ENCODE peak calls at places on chromosomes 2 and 18, in four cellular contexts. One of them, this sample, is unnamed.

GRCh38 chr2:46438102-46438501 is 41.3 kb upstream of the TMEM247 start:
- DNase-seq in neural crest cell: no peak
- DNase-seq in fibroblast of mammary gland: no peak
- DNase-seq in tibial artery: no peak
- DNase-seq in this sample: no peak

GRCh38 chr18:9827856-9828793 is 57.6 kb upstream of the TXNDC2 start:
- DNase-seq in neural crest cell: no peak
- DNase-seq in fibroblast of mammary gland: peak; percentile 100
- DNase-seq in tibial artery: peak; percentile 72
- DNase-seq in this sample: no peak

GRCh38 chr2:1613731-1614354 is 130.5 kb downstream of the PXDN start:
- DNase-seq in neural crest cell: no peak
- DNase-seq in fibroblast of mammary gland: peak; percentile 90
- DNase-seq in tibial artery: no peak
- DNase-seq in this sample: no peak

GRCh38 chr2:191641609-191642008 is 36.3 kb upstream of the NABP1 start:
- DNase-seq in neural crest cell: no peak
- DNase-seq in fibroblast of mammary gland: no peak
- DNase-seq in tibial artery: no peak
- DNase-seq in this sample: no peak

GRCh38 chr18:13618760-13619438 is 107.5 kb downstream of the FAM210A start:
- DNase-seq in neural crest cell: no peak
- DNase-seq in fibroblast of mammary gland: no peak
- DNase-seq in tibial artery: no peak
- DNase-seq in this sample: no peak

GRCh38 chr2:40184551-40184950 is 267.3 kb downstream of the SLC8A1 start:
- DNase-seq in neural crest cell: no peak
- DNase-seq in fibroblast of mammary gland: no peak
- DNase-seq in tibial artery: no peak
- DNase-seq in this sample: no peak

GRCh38 chr2:224217962-224218347 is 178.9 kb upstream of the SERPINE2 start:
- DNase-seq in neural crest cell: no peak
- DNase-seq in fibroblast of mammary gland: peak; percentile 96
- DNase-seq in tibial artery: peak; percentile 36
- DNase-seq in this sample: no peak

GRCh38 chr2:237312021-237312755 is 101.8 kb downstream of the COL6A3 start:
- DNase-seq in neural crest cell: no peak
- DNase-seq in fibroblast of mammary gland: peak; percentile 67
- DNase-seq in tibial artery: no peak
- DNase-seq in this sample: no peak

GRCh38 chr2:178455947-178456346 is 4.8 kb downstream of the PJVK start:
- DNase-seq in neural crest cell: no peak
- DNase-seq in fibroblast of mammary gland: no peak
- DNase-seq in tibial artery: no peak
- DNase-seq in this sample: no peak

GRCh38 chr18:63320690-63321265 is 1.2 kb upstream of the BCL2 start:
- DNase-seq in neural crest cell: peak; percentile 18
- DNase-seq in fibroblast of mammary gland: peak; percentile 42
- DNase-seq in tibial artery: peak; percentile 43
- DNase-seq in this sample: peak; percentile 64

GRCh38 chr2:155842103-155842502 is 490.4 kb downstream of the NR4A2 start:
- DNase-seq in neural crest cell: no peak
- DNase-seq in fibroblast of mammary gland: no peak
- DNase-seq in tibial artery: no peak
- DNase-seq in this sample: no peak

GRCh38 chr18:58302811-58303210 is 258.8 kb downstream of the NEDD4L start:
- DNase-seq in neural crest cell: no peak
- DNase-seq in fibroblast of mammary gland: no peak
- DNase-seq in tibial artery: no peak
- DNase-seq in this sample: no peak

GRCh38 chr18:58300867-58301266 is 256.8 kb downstream of the NEDD4L start:
- DNase-seq in neural crest cell: no peak
- DNase-seq in fibroblast of mammary gland: no peak
- DNase-seq in tibial artery: no peak
- DNase-seq in this sample: no peak

GRCh38 chr18:58299936-58300335 is 255.9 kb downstream of the NEDD4L start:
- DNase-seq in neural crest cell: no peak
- DNase-seq in fibroblast of mammary gland: no peak
- DNase-seq in tibial artery: no peak
- DNase-seq in this sample: no peak

GRCh38 chr18:58305792-58306191 is 261.8 kb downstream of the NEDD4L start:
- DNase-seq in neural crest cell: no peak
- DNase-seq in fibroblast of mammary gland: no peak
- DNase-seq in tibial artery: no peak
- DNase-seq in this sample: no peak

GRCh38 chr18:58303363-58303762 is 259.3 kb downstream of the NEDD4L start:
- DNase-seq in neural crest cell: no peak
- DNase-seq in fibroblast of mammary gland: no peak
- DNase-seq in tibial artery: no peak
- DNase-seq in this sample: no peak
- TF ChIP-seq CTCF in neural crest cell: no peak
- TF ChIP-seq CTCF in fibroblast of mammary gland: no peak
- TF ChIP-seq CTCF in tibial artery: no peak
- TF ChIP-seq CTCF in this sample: no peak

DNA sequence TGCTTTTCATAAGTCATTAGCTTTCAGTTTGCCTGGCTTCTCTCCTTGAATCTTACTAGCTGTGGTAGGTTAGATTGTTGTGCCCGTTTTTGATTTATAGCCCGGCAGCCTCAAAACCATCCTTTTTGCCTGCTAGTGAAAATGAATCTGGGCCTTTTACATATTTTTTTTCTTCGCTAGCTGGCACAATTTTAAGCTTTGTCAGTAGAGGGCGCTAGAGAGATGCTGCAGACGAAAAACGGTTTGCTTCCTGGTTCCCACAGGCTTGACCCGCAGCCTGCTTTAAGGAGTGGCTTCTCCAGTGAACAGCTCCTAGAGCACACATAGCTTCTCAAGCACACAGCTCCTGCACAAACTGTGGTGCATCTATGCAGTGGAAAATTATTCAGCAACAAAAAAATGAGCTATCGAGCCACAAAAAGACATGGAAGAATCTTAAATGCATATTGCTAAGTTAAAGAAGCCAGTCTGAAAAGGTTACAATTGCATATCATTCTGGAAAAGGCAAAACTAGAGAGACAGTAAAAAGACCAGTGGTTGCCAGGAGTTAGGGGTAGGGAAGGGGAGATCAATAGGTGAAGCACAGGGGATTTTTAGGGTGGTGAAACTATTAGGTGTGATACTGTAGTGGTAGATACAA is 47.9 kb downstream of the E2F6 start:
- DNase-seq in neural crest cell: no peak
- DNase-seq in fibroblast of mammary gland: peak; percentile 29
- DNase-seq in tibial artery: no peak
- DNase-seq in this sample: no peak
- TF ChIP-seq CTCF in neural crest cell: peak; percentile 60
- TF ChIP-seq CTCF in fibroblast of mammary gland: peak; percentile 53
- TF ChIP-seq CTCF in tibial artery: no peak
- TF ChIP-seq CTCF in this sample: no peak

DNA sequence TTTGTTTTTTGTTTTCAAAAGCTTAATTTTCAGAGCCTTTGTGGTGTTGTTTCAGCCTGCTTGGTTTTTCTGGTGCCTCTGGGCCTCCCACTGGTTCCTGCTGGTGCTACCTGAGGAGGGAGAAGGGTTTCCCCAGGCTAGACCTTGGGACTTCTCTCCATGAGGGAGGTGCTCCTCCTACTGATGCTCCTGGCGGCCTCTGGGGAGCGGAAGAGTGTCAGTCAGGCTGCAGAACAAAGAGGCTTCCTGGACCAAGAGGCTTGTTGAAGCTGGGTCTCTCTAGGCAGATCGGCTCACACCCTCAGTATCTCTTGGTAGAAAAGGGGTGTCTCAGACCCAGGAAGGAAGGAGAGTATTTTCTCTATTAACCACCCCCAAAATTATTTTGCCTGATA is 32.2 kb downstream of the RFX8 start:
- DNase-seq in neural crest cell: no peak
- DNase-seq in fibroblast of mammary gland: no peak
- DNase-seq in tibial artery: no peak
- DNase-seq in this sample: no peak
- TF ChIP-seq CTCF in neural crest cell: no peak
- TF ChIP-seq CTCF in fibroblast of mammary gland: no peak
- TF ChIP-seq CTCF in tibial artery: no peak
- TF ChIP-seq CTCF in this sample: no peak

GRCh38 chr2:198966269-198966668 is 491.5 kb downstream of the SATB2 start:
- DNase-seq in neural crest cell: no peak
- DNase-seq in fibroblast of mammary gland: no peak
- DNase-seq in tibial artery: no peak
- DNase-seq in this sample: no peak

GRCh38 chr2:198957183-198957582 is 500.6 kb downstream of the SATB2 start:
- DNase-seq in neural crest cell: no peak
- DNase-seq in fibroblast of mammary gland: no peak
- DNase-seq in tibial artery: no peak
- DNase-seq in this sample: no peak

GRCh38 chr2:198961555-198961954 is 496.2 kb downstream of the SATB2 start:
- DNase-seq in neural crest cell: no peak
- DNase-seq in fibroblast of mammary gland: no peak
- DNase-seq in tibial artery: no peak
- DNase-seq in this sample: no peak
- TF ChIP-seq CTCF in neural crest cell: peak; percentile 33
- TF ChIP-seq CTCF in fibroblast of mammary gland: no peak
- TF ChIP-seq CTCF in tibial artery: no peak
- TF ChIP-seq CTCF in this sample: no peak

GRCh38 chr2:169979025-169979424 is 151.8 kb downstream of the UBR3 start:
- DNase-seq in neural crest cell: no peak
- DNase-seq in fibroblast of mammary gland: no peak
- DNase-seq in tibial artery: no peak
- DNase-seq in this sample: no peak

GRCh38 chr2:169982929-169983328 is 155.7 kb downstream of the UBR3 start:
- DNase-seq in neural crest cell: no peak
- DNase-seq in fibroblast of mammary gland: no peak
- DNase-seq in tibial artery: no peak
- DNase-seq in this sample: no peak

GRCh38 chr2:169980643-169981042 is 153.4 kb downstream of the UBR3 start:
- DNase-seq in neural crest cell: no peak
- DNase-seq in fibroblast of mammary gland: no peak
- DNase-seq in tibial artery: no peak
- DNase-seq in this sample: no peak

GRCh38 chr2:169980001-169980400 is 152.7 kb downstream of the UBR3 start:
- DNase-seq in neural crest cell: no peak
- DNase-seq in fibroblast of mammary gland: no peak
- DNase-seq in tibial artery: no peak
- DNase-seq in this sample: no peak

DNA sequence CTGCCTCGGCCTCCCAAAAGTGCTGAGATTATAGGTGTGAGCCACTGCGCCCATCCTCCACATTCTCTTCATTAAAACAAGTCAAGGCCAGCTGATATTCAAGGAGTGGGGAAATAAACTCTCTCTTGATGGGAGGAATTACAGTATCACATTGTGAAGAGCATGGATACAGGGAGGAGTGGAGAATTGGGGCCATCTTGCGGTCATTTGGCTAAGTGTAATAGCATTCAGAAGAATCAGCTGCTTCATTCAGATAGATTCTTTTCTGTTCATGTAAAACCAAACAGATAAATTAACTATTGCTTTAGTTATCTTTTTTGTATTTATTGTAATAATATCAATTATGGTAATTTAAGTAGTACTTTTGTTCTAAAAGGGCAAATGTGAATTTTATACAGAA is 156.3 kb downstream of the UBR3 start:
- DNase-seq in neural crest cell: no peak
- DNase-seq in fibroblast of mammary gland: peak; percentile 31
- DNase-seq in tibial artery: no peak
- DNase-seq in this sample: no peak
- TF ChIP-seq CTCF in neural crest cell: peak; percentile 23
- TF ChIP-seq CTCF in fibroblast of mammary gland: peak; percentile 30
- TF ChIP-seq CTCF in tibial artery: no peak
- TF ChIP-seq CTCF in this sample: no peak

DNA sequence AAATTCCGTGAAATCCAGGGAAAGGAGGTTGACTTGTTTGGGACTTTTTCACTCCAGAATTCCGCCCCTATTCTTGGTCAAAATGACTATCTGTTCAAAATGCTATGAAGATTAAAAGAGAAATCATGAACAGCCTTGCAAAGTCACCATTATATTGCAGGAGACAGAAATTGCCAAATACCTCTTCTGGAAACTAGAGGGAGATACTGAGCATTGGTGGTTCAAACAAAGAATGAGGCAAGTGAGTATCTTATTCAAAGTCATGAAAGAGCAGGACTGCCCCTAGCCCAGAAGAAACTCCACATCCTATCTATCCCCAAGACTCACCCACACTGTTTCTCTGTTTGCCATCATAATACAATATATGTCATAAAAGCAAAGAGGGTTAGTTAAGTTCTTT is 862.3 kb upstream of the POU3F3 start:
- DNase-seq in neural crest cell: no peak
- DNase-seq in fibroblast of mammary gland: no peak
- DNase-seq in tibial artery: no peak
- DNase-seq in this sample: no peak
- TF ChIP-seq CTCF in neural crest cell: peak; percentile 53
- TF ChIP-seq CTCF in fibroblast of mammary gland: peak; percentile 7
- TF ChIP-seq CTCF in tibial artery: no peak
- TF ChIP-seq CTCF in this sample: no peak